ENCODE peak calls at places on chromosomes 7 and 10, in four cellular contexts. One of them, this sample, is unnamed.

GRCh38 chr10:108852211-108852610 is 1071.1 kb downstream of the XPNPEP1 start:
- DNase-seq in hippocampal formation: no peak
- DNase-seq in HT1080: no peak
- DNase-seq in Right ventricle myocardium superior: no peak
- DNase-seq in this sample: no peak

GRCh38 chr7:28130277-28130676 is 50.3 kb downstream of the JAZF1 start:
- DNase-seq in hippocampal formation: no peak
- DNase-seq in HT1080: no peak
- DNase-seq in Right ventricle myocardium superior: no peak
- DNase-seq in this sample: no peak

GRCh38 chr7:110043514-110043913 is 1047.4 kb upstream of the LRRN3 start:
- DNase-seq in hippocampal formation: no peak
- DNase-seq in HT1080: peak; percentile 25
- DNase-seq in Right ventricle myocardium superior: no peak
- DNase-seq in this sample: no peak

GRCh38 chr7:50837965-50838364 is 55.3 kb upstream of the GRB10 start:
- DNase-seq in hippocampal formation: no peak
- DNase-seq in HT1080: peak; percentile 89
- DNase-seq in Right ventricle myocardium superior: no peak
- DNase-seq in this sample: no peak

GRCh38 chr7:156778668-156779067 is 114.3 kb downstream of the LMBR1 start:
- DNase-seq in hippocampal formation: no peak
- DNase-seq in HT1080: no peak
- DNase-seq in Right ventricle myocardium superior: no peak
- DNase-seq in this sample: no peak

GRCh38 chr7:95972554-95972953 is 200.2 kb downstream of the DYNC1I1 start:
- DNase-seq in hippocampal formation: no peak
- DNase-seq in HT1080: no peak
- DNase-seq in Right ventricle myocardium superior: no peak
- DNase-seq in this sample: no peak

GRCh38 chr10:14200645-14201534 is 129.8 kb downstream of the FRMD4A start:
- DNase-seq in hippocampal formation: no peak
- DNase-seq in HT1080: no peak
- DNase-seq in Right ventricle myocardium superior: no peak
- DNase-seq in this sample: no peak

GRCh38 chr10:16792675-16793074 is 24.5 kb downstream of the RSU1 start:
- DNase-seq in hippocampal formation: no peak
- DNase-seq in HT1080: no peak
- DNase-seq in Right ventricle myocardium superior: peak; percentile 73
- DNase-seq in this sample: no peak

GRCh38 chr10:129728905-129729540 is 235.1 kb downstream of the EBF3 start:
- DNase-seq in hippocampal formation: no peak
- DNase-seq in HT1080: no peak
- DNase-seq in Right ventricle myocardium superior: peak; percentile 33
- DNase-seq in this sample: no peak

GRCh38 chr10:34581871-34582532 is 233.1 kb downstream of the PARD3 start:
- DNase-seq in hippocampal formation: no peak
- DNase-seq in HT1080: peak; percentile 89
- DNase-seq in Right ventricle myocardium superior: no peak
- DNase-seq in this sample: no peak

GRCh38 chr10:3339531-3339950 is 167.0 kb upstream of the PITRM1 start:
- DNase-seq in hippocampal formation: no peak
- DNase-seq in HT1080: peak; percentile 59
- DNase-seq in Right ventricle myocardium superior: no peak
- DNase-seq in this sample: no peak

GRCh38 chr10:118808601-118809371 is 54.0 kb upstream of the CACUL1 start:
- DNase-seq in hippocampal formation: no peak
- DNase-seq in HT1080: no peak
- DNase-seq in Right ventricle myocardium superior: no peak
- DNase-seq in this sample: no peak

GRCh38 chr7:96596120-96596826 is 113.4 kb downstream of the SEM1 start:
- DNase-seq in hippocampal formation: no peak
- DNase-seq in HT1080: peak; percentile 15
- DNase-seq in Right ventricle myocardium superior: no peak
- DNase-seq in this sample: no peak

GRCh38 chr7:134513169-134513752 is 14.1 kb upstream of the AKR1B10 start:
- DNase-seq in hippocampal formation: no peak
- DNase-seq in HT1080: peak; percentile 46
- DNase-seq in Right ventricle myocardium superior: peak; percentile 48
- DNase-seq in this sample: peak; percentile 60

GRCh38 chr7:128164061-128164954 is 76.8 kb upstream of the LEP start:
- DNase-seq in hippocampal formation: no peak
- DNase-seq in HT1080: peak; percentile 98
- DNase-seq in Right ventricle myocardium superior: no peak
- DNase-seq in this sample: no peak

GRCh38 chr7:105638942-105639495 is 57.7 kb upstream of the EFCAB10 start:
- DNase-seq in hippocampal formation: no peak
- DNase-seq in HT1080: no peak
- DNase-seq in Right ventricle myocardium superior: no peak
- DNase-seq in this sample: no peak

This sample was measured in ureter.